ENCODE peak calls at places on chromosome 21, in ten cellular contexts. One of them, this sample, is unnamed. For H3K9me3 and H3K4me1, the result is how much of the 10 kb centered on the place peaks cover.

GRCh38 chr21:34819357-34819999 is 150.7 kb downstream of the CLIC6 start:
- DNase-seq in A549: no peak
- DNase-seq in heart right ventricle: no peak
- DNase-seq in left ventricle myocardium inferior: no peak
- DNase-seq in tibial artery: no peak
- DNase-seq in pancreas: no peak
- DNase-seq in BE2C: no peak
- DNase-seq in CD4-positive, alpha-beta memory T cell: no peak
- DNase-seq in heart left ventricle: no peak
- DNase-seq in colonic mucosa: peak
- DNase-seq in this sample: no peak

GRCh38 chr21:32578107-32578691 is 7.1 kb downstream of the TCP10L start:
- DNase-seq in A549: peak
- DNase-seq in heart right ventricle: no peak
- DNase-seq in left ventricle myocardium inferior: no peak
- DNase-seq in tibial artery: no peak
- DNase-seq in pancreas: no peak
- DNase-seq in BE2C: peak
- DNase-seq in CD4-positive, alpha-beta memory T cell: no peak
- DNase-seq in heart left ventricle: no peak
- DNase-seq in colonic mucosa: peak
- DNase-seq in this sample: peak

GRCh38 chr21:26515257-26515656 is 57.8 kb downstream of the CYYR1 start:
- DNase-seq in A549: no peak
- DNase-seq in heart right ventricle: no peak
- DNase-seq in left ventricle myocardium inferior: no peak
- DNase-seq in tibial artery: no peak
- DNase-seq in pancreas: no peak
- DNase-seq in BE2C: no peak
- DNase-seq in CD4-positive, alpha-beta memory T cell: no peak
- DNase-seq in heart left ventricle: no peak
- DNase-seq in colonic mucosa: no peak
- DNase-seq in this sample: no peak

GRCh38 chr21:17539323-17539722 is 26.5 kb downstream of the CXADR start:
- DNase-seq in A549: no peak
- DNase-seq in heart right ventricle: no peak
- DNase-seq in left ventricle myocardium inferior: no peak
- DNase-seq in tibial artery: no peak
- DNase-seq in pancreas: no peak
- DNase-seq in BE2C: no peak
- DNase-seq in CD4-positive, alpha-beta memory T cell: no peak
- DNase-seq in heart left ventricle: no peak
- DNase-seq in colonic mucosa: no peak
- DNase-seq in this sample: no peak

GRCh38 chr21:33886316-33886715 is 29.3 kb downstream of the ATP5PO start:
- DNase-seq in A549: no peak
- DNase-seq in heart right ventricle: no peak
- DNase-seq in left ventricle myocardium inferior: no peak
- DNase-seq in tibial artery: no peak
- DNase-seq in pancreas: no peak
- DNase-seq in BE2C: no peak
- DNase-seq in CD4-positive, alpha-beta memory T cell: no peak
- DNase-seq in heart left ventricle: no peak
- DNase-seq in colonic mucosa: no peak
- DNase-seq in this sample: no peak

GRCh38 chr21:33395866-33396265 is 7.3 kb upstream of the IFNGR2 start:
- DNase-seq in A549: no peak
- DNase-seq in heart right ventricle: no peak
- DNase-seq in left ventricle myocardium inferior: no peak
- DNase-seq in tibial artery: no peak
- DNase-seq in pancreas: no peak
- DNase-seq in BE2C: no peak
- DNase-seq in CD4-positive, alpha-beta memory T cell: no peak
- DNase-seq in heart left ventricle: no peak
- DNase-seq in colonic mucosa: no peak
- DNase-seq in this sample: no peak

GRCh38 chr21:44199448-44199847 is 41.3 kb downstream of the ICOSLG start:
- DNase-seq in A549: no peak
- DNase-seq in heart right ventricle: no peak
- DNase-seq in left ventricle myocardium inferior: no peak
- DNase-seq in tibial artery: no peak
- DNase-seq in pancreas: no peak
- DNase-seq in BE2C: peak
- DNase-seq in CD4-positive, alpha-beta memory T cell: no peak
- DNase-seq in heart left ventricle: no peak
- DNase-seq in colonic mucosa: no peak
- DNase-seq in this sample: peak

GRCh38 chr21:17250651-17251294 is 262.1 kb upstream of the CXADR start:
- DNase-seq in A549: no peak
- DNase-seq in heart right ventricle: no peak
- DNase-seq in left ventricle myocardium inferior: no peak
- DNase-seq in tibial artery: no peak
- DNase-seq in pancreas: no peak
- DNase-seq in BE2C: peak
- DNase-seq in CD4-positive, alpha-beta memory T cell: no peak
- DNase-seq in heart left ventricle: no peak
- DNase-seq in colonic mucosa: no peak
- DNase-seq in this sample: no peak

GRCh38 chr21:16976132-16976666 is 536.6 kb upstream of the CXADR start:
- DNase-seq in A549: no peak
- DNase-seq in heart right ventricle: no peak
- DNase-seq in left ventricle myocardium inferior: no peak
- DNase-seq in tibial artery: no peak
- DNase-seq in pancreas: no peak
- DNase-seq in BE2C: no peak
- DNase-seq in CD4-positive, alpha-beta memory T cell: no peak
- DNase-seq in heart left ventricle: no peak
- DNase-seq in colonic mucosa: no peak
- DNase-seq in this sample: no peak

GRCh38 chr21:41210405-41211040 is 42.6 kb downstream of the BACE2 start:
- DNase-seq in A549: no peak
- DNase-seq in heart right ventricle: no peak
- DNase-seq in left ventricle myocardium inferior: no peak
- DNase-seq in tibial artery: no peak
- DNase-seq in pancreas: no peak
- DNase-seq in BE2C: no peak
- DNase-seq in CD4-positive, alpha-beta memory T cell: no peak
- DNase-seq in heart left ventricle: no peak
- DNase-seq in colonic mucosa: no peak
- DNase-seq in this sample: no peak

GRCh38 chr21:32021319-32022027 is 148.7 kb downstream of the HUNK start:
- DNase-seq in A549: no peak
- DNase-seq in heart right ventricle: peak
- DNase-seq in left ventricle myocardium inferior: peak
- DNase-seq in tibial artery: peak
- DNase-seq in pancreas: peak
- DNase-seq in BE2C: peak
- DNase-seq in CD4-positive, alpha-beta memory T cell: no peak
- DNase-seq in heart left ventricle: peak
- DNase-seq in colonic mucosa: peak
- DNase-seq in this sample: peak

GRCh38 chr21:28207776-28208175 is 784.9 kb downstream of the LTN1 start:
- DNase-seq in A549: no peak
- DNase-seq in heart right ventricle: no peak
- DNase-seq in left ventricle myocardium inferior: no peak
- DNase-seq in tibial artery: no peak
- DNase-seq in pancreas: no peak
- DNase-seq in BE2C: peak
- DNase-seq in CD4-positive, alpha-beta memory T cell: no peak
- DNase-seq in heart left ventricle: no peak
- DNase-seq in colonic mucosa: no peak
- DNase-seq in this sample: no peak

GRCh38 chr21:25845729-25846256 is 111.0 kb downstream of the GABPA start:
- DNase-seq in A549: no peak
- DNase-seq in heart right ventricle: no peak
- DNase-seq in left ventricle myocardium inferior: no peak
- DNase-seq in tibial artery: no peak
- DNase-seq in pancreas: no peak
- DNase-seq in BE2C: no peak
- DNase-seq in CD4-positive, alpha-beta memory T cell: no peak
- DNase-seq in heart left ventricle: no peak
- DNase-seq in colonic mucosa: no peak
- DNase-seq in this sample: no peak

GRCh38 chr21:46131721-46132651 is 23.4 kb downstream of the FTCD start:
- DNase-seq in A549: no peak
- DNase-seq in heart right ventricle: no peak
- DNase-seq in left ventricle myocardium inferior: no peak
- DNase-seq in tibial artery: no peak
- DNase-seq in pancreas: no peak
- DNase-seq in BE2C: no peak
- DNase-seq in CD4-positive, alpha-beta memory T cell: no peak
- DNase-seq in heart left ventricle: peak
- DNase-seq in colonic mucosa: no peak
- DNase-seq in this sample: no peak

GRCh38 chr21:19010996-19011395 is 607.4 kb upstream of the TMPRSS15 start:
- DNase-seq in A549: no peak
- DNase-seq in heart right ventricle: peak
- DNase-seq in left ventricle myocardium inferior: no peak
- DNase-seq in tibial artery: no peak
- DNase-seq in pancreas: no peak
- DNase-seq in BE2C: no peak
- DNase-seq in CD4-positive, alpha-beta memory T cell: no peak
- DNase-seq in heart left ventricle: peak
- DNase-seq in colonic mucosa: no peak
- DNase-seq in this sample: no peak
- H3K9me3 ChIP-seq in A549: under half
- H3K9me3 ChIP-seq in heart right ventricle: under half
- H3K9me3 ChIP-seq in left ventricle myocardium inferior: under half
- H3K9me3 ChIP-seq in tibial artery: under half
- H3K9me3 ChIP-seq in pancreas: under half
- H3K9me3 ChIP-seq in BE2C: under half
- H3K9me3 ChIP-seq in CD4-positive, alpha-beta memory T cell: under half
- H3K9me3 ChIP-seq in heart left ventricle: under half
- H3K9me3 ChIP-seq in colonic mucosa: under half
- H3K9me3 ChIP-seq in this sample: under half

DNA sequence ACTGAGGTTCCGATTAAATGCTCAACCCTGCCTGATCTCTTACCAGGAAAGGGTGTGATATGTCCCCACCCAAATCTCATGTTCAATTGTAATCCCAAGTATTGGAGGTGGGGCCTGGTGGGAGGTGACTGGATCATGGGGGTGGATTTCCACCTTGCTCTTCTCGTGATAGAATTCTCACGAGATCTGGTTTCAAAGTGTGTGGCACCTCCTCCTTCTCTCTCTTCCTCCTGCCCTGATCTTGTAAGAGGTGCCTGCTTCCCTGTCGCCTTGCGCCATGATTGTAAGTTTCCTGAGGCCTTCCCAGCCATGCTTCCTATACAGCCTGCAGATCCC is 34.9 kb downstream of the RSPH1 start:
- DNase-seq in A549: no peak
- DNase-seq in heart right ventricle: no peak
- DNase-seq in left ventricle myocardium inferior: no peak
- DNase-seq in tibial artery: no peak
- DNase-seq in pancreas: no peak
- DNase-seq in BE2C: no peak
- DNase-seq in CD4-positive, alpha-beta memory T cell: no peak
- DNase-seq in heart left ventricle: no peak
- DNase-seq in colonic mucosa: peak
- DNase-seq in this sample: peak
- H3K4me1 ChIP-seq in A549: under half
- H3K4me1 ChIP-seq in heart right ventricle: under half
- H3K4me1 ChIP-seq in left ventricle myocardium inferior: under half
- H3K4me1 ChIP-seq in tibial artery: under half
- H3K4me1 ChIP-seq in pancreas: under half
- H3K4me1 ChIP-seq in BE2C: under half
- H3K4me1 ChIP-seq in CD4-positive, alpha-beta memory T cell: half or more
- H3K4me1 ChIP-seq in heart left ventricle: under half
- H3K4me1 ChIP-seq in colonic mucosa: under half
- H3K4me1 ChIP-seq in this sample: half or more

DNA sequence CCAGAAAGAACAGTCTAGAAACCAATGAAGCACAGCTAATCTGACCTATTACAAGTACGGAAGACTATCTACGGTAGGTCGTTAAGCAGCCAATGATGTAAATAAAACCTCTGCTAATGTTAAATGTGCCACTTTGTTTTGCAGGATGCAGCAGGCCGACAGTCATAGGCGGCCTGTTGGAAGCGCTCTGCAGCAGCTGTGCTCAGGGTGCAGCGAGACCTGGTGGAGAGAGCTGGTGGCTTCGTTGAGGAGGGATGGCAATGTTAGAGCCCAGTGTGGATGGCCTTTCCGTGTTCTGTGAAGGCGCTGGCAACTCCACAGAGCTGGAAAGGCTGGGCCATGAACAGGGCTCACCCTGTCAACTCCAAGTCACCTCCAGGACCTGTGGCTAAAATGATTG is 87.3 kb downstream of the PCP4 start:
- DNase-seq in A549: no peak
- DNase-seq in heart right ventricle: no peak
- DNase-seq in left ventricle myocardium inferior: no peak
- DNase-seq in tibial artery: no peak
- DNase-seq in pancreas: no peak
- DNase-seq in BE2C: no peak
- DNase-seq in CD4-positive, alpha-beta memory T cell: no peak
- DNase-seq in heart left ventricle: no peak
- DNase-seq in colonic mucosa: no peak
- DNase-seq in this sample: no peak
- H3K9me3 ChIP-seq in A549: under half
- H3K9me3 ChIP-seq in heart right ventricle: under half
- H3K9me3 ChIP-seq in left ventricle myocardium inferior: under half
- H3K9me3 ChIP-seq in tibial artery: under half
- H3K9me3 ChIP-seq in pancreas: under half
- H3K9me3 ChIP-seq in BE2C: under half
- H3K9me3 ChIP-seq in CD4-positive, alpha-beta memory T cell: under half
- H3K9me3 ChIP-seq in heart left ventricle: under half
- H3K9me3 ChIP-seq in colonic mucosa: under half
- H3K9me3 ChIP-seq in this sample: under half

GRCh38 chr21:42681296-42682206 is 28.1 kb downstream of the PDE9A start:
- DNase-seq in A549: no peak
- DNase-seq in heart right ventricle: no peak
- DNase-seq in left ventricle myocardium inferior: no peak
- DNase-seq in tibial artery: no peak
- DNase-seq in pancreas: no peak
- DNase-seq in BE2C: no peak
- DNase-seq in CD4-positive, alpha-beta memory T cell: no peak
- DNase-seq in heart left ventricle: no peak
- DNase-seq in colonic mucosa: no peak
- DNase-seq in this sample: no peak
- H3K4me1 ChIP-seq in A549: under half
- H3K4me1 ChIP-seq in heart right ventricle: under half
- H3K4me1 ChIP-seq in left ventricle myocardium inferior: under half
- H3K4me1 ChIP-seq in tibial artery: under half
- H3K4me1 ChIP-seq in pancreas: under half
- H3K4me1 ChIP-seq in BE2C: under half
- H3K4me1 ChIP-seq in CD4-positive, alpha-beta memory T cell: under half
- H3K4me1 ChIP-seq in heart left ventricle: under half
- H3K4me1 ChIP-seq in colonic mucosa: under half
- H3K4me1 ChIP-seq in this sample: under half

This sample was measured in mucosa of descending colon.